ENCODE peak calls at places on chromosomes 3 and 15, in eight cellular contexts. F is endothelial cell of umbilical vein; M is spleen; E is K562; A is tibial nerve; J is CD8-positive, alpha-beta T cell; O is MM.1S; B is fibroblast of lung. T is an unnamed sample.
A peak's percentile ranks its signal among the peaks of the same experiment; 100 is the strongest.

GRCh38 chr15:42070966-42071350 is 23.4 kb downstream of the PLA2G4D start:
- DNase-seq in F (no peak), M (no peak), E (no peak), A (no peak), J (no peak), O (no peak), B (no peak), T (no peak)

GRCh38 chr3:98726084-98726483 is 37.1 kb upstream of the ST3GAL6 start:
- DNase-seq in F (peak; percentile 47), M (no peak), E (no peak), A (no peak), J (no peak), O (no peak), B (peak; percentile 5), T (no peak)

GRCh38 chr3:193842029-193842782 is 249.2 kb downstream of the OPA1 start:
- DNase-seq in F (no peak), M (no peak), E (no peak), A (no peak), J (no peak), O (peak; percentile 41), B (no peak), T (no peak)

GRCh38 chr3:169387751-169388696 is 275.5 kb downstream of the MECOM start:
- DNase-seq in F (peak; percentile 81), M (peak; percentile 66), E (no peak), A (peak; percentile 70), J (no peak), O (peak; percentile 4), B (peak; percentile 32), T (peak; percentile 28)

GRCh38 chr3:155070316-155070715 is 9.8 kb upstream of the MME start:
- DNase-seq in F (no peak), M (no peak), E (no peak), A (no peak), J (no peak), O (no peak), B (peak; percentile 8), T (no peak)

GRCh38 chr15:80328496-80328895 is 75.7 kb upstream of the ARNT2 start:
- DNase-seq in F (no peak), M (no peak), E (no peak), A (no peak), J (no peak), O (no peak), B (no peak), T (no peak)

GRCh38 chr3:127675651-127676391 is 3.1 kb downstream of the ABTB1 start:
- DNase-seq in F (no peak), M (peak; percentile 78), E (no peak), A (peak; percentile 25), J (no peak), O (no peak), B (no peak), T (no peak)

GRCh38 chr3:192637803-192638202 is 89.5 kb downstream of the FGF12 start:
- DNase-seq in F (no peak), M (no peak), E (no peak), A (no peak), J (no peak), O (no peak), B (no peak), T (no peak)

GRCh38 chr15:28106294-28107110 is 7.4 kb upstream of the OCA2 start:
- DNase-seq in F (no peak), M (peak; percentile 81), E (no peak), A (no peak), J (no peak), O (no peak), B (no peak), T (peak; percentile 38)

GRCh38 chr3:50445919-50446318 is 57.5 kb downstream of the CACNA2D2 start:
- DNase-seq in F (no peak), M (no peak), E (no peak), A (no peak), J (no peak), O (no peak), B (no peak), T (peak; percentile 59)

GRCh38 chr3:147267431-147267830 is 138.9 kb downstream of the ZIC4 start:
- DNase-seq in F (no peak), M (no peak), E (no peak), A (no peak), J (no peak), O (no peak), B (peak; percentile 1), T (no peak)

GRCh38 chr15:76974456-76975083 is 20.4 kb upstream of the PSTPIP1 start:
- DNase-seq in F (no peak), M (no peak), E (no peak), A (no peak), J (no peak), O (no peak), B (no peak), T (no peak)

GRCh38 chr15:50458301-50458700 is 34.1 kb downstream of the USP8 start:
- DNase-seq in F (no peak), M (no peak), E (no peak), A (no peak), J (no peak), O (no peak), B (no peak), T (no peak)

GRCh38 chr15:79872358-79873017 is 24.3 kb downstream of the MTHFS start:
- DNase-seq in F (no peak), M (no peak), E (no peak), A (no peak), J (no peak), O (no peak), B (no peak), T (no peak)

GRCh38 chr3:64865872-64866588 is 178.2 kb upstream of the ADAMTS9 start:
- DNase-seq in F (no peak), M (no peak), E (no peak), A (no peak), J (no peak), O (no peak), B (no peak), T (peak; percentile 20)

GRCh38 chr3:158802399-158803023 is 657 bp downstream of the MFSD1 start:
- DNase-seq in F (no peak), M (peak; percentile 78), E (no peak), A (no peak), J (no peak), O (peak; percentile 53), B (no peak), T (peak; percentile 46)

GRCh38 chr15:101558217-101558941 is 68.9 kb upstream of the PCSK6 start:
- DNase-seq in F (no peak), M (no peak), E (no peak), A (no peak), J (no peak), O (no peak), B (no peak), T (peak; percentile 54)

GRCh38 chr3:171028025-171028778 is 1.7 kb upstream of the SLC2A2 start:
- DNase-seq in F (peak; percentile 59), M (no peak), E (no peak), A (no peak), J (peak; percentile 49), O (no peak), B (peak; percentile 86), T (peak; percentile 59)

GRCh38 chr3:153160451-153161137 is 1.4 kb upstream of the RAP2B start:
- DNase-seq in F (peak; percentile 91), M (peak; percentile 95), E (peak; percentile 47), A (peak; percentile 53), J (peak; percentile 78), O (peak; percentile 91), B (peak; percentile 90), T (peak; percentile 88)

GRCh38 chr15:52309154-52309548 is 13.5 kb upstream of the MYO5C start:
- DNase-seq in F (no peak), M (no peak), E (no peak), A (no peak), J (no peak), O (no peak), B (no peak), T (no peak)

GRCh38 chr15:33956397-33956796 is 11.9 kb upstream of the CHRM5 start:
- DNase-seq in F (peak; percentile 31), M (no peak), E (no peak), A (no peak), J (no peak), O (no peak), B (no peak), T (no peak)

GRCh38 chr3:149212386-149212785 is 9.2 kb downstream of the CP start:
- DNase-seq in F (no peak), M (no peak), E (no peak), A (no peak), J (no peak), O (no peak), B (no peak), T (no peak)

GRCh38 chr3:95356764-95357501 is 1294.1 kb downstream of the NSUN3 start:
- DNase-seq in F (no peak), M (no peak), E (no peak), A (no peak), J (no peak), O (peak; percentile 56), B (no peak), T (no peak)

DNA sequence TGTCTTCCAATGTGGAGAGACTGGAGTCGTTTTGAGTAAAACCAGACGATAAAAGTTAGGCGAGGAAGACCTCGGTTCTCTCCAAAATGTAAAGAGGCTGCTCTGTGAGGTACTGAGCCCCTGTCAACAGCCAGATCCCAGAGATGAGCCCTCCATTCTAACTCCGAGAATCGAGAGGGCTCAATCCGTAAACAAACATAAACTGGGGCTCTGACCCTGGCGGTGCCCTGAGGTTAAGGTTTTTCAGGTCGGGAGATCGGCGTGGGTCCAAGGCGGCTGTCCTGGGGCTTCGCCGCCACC is 417 bp downstream of the TBCCD1 start:
- DNase-seq in F (no peak), M (no peak), E (no peak), A (no peak), J (no peak), O (no peak), B (no peak), T (no peak)
- H3K27ac ChIP-seq in F (peak overlapping the region; percentile 54), M (peak overlapping the region; percentile 94), E (peak overlapping the region; percentile 90), A (peak overlapping the region; percentile 78), J (peak overlapping the region; percentile 83), O (peak overlapping the region; percentile 81), B (peak overlapping the region; percentile 57), T (peak overlapping the region; percentile 90)

GRCh38 chr3:16608816-16609215 is 3.6 kb upstream of the DAZL start:
- DNase-seq in F (no peak), M (no peak), E (no peak), A (no peak), J (no peak), O (no peak), B (no peak), T (no peak)
- H3K27ac ChIP-seq in F (no peak overlapping the region), M (no peak overlapping the region), E (no peak overlapping the region), A (no peak overlapping the region), J (no peak overlapping the region), O (no peak overlapping the region), B (no peak overlapping the region), T (no peak overlapping the region)

GRCh38 chr3:172218350-172219323 is 179.3 kb downstream of the FNDC3B start:
- DNase-seq in F (peak; percentile 41), M (no peak), E (no peak), A (no peak), J (no peak), O (peak; percentile 50), B (peak; percentile 53), T (no peak)
- H3K27ac ChIP-seq in F (no peak overlapping the region), M (peak overlapping the region; percentile 0), E (no peak overlapping the region), A (peak overlapping the region; percentile 31), J (no peak overlapping the region), O (peak overlapping the region; percentile 44), B (no peak overlapping the region), T (no peak overlapping the region)

DNA sequence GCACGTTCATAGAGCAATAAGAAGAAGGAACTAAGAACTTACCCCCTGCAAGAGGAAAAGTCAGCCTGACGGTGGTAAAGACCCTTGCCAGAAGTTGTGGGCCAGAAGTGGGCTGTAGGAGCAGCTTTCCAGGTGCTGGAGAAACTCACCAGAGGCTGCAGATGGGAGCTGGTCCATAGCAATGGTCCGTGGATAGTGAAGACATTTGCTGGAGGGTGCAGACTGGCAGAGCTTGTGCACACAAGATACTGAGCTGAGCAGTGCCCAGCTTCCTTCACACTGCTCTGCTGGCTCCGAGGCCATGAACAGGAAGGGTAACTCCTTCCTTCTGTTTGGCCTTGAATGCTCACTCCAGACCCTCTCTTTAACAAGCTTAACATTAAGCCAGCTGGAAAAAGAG is 149.8 kb upstream of the BNIP2 start:
- DNase-seq in F (no peak), M (no peak), E (no peak), A (no peak), J (no peak), O (no peak), B (no peak), T (no peak)
- H3K27ac ChIP-seq in F (no peak overlapping the region), M (no peak overlapping the region), E (no peak overlapping the region), A (no peak overlapping the region), J (no peak overlapping the region), O (no peak overlapping the region), B (no peak overlapping the region), T (no peak overlapping the region)

T was measured in hepatocyte.